ENCODE peak calls at places on chromosomes 2 and 18, in eight cellular contexts. One of them, this sample, is unnamed.

GRCh38 chr2:39593439-39594393 is 72.0 kb upstream of the TMEM178A start:
- DNase-seq in breast epithelium: no peak
- DNase-seq in gastrocnemius medialis: peak; percentile 20
- DNase-seq in SJCRH30: peak; percentile 59
- DNase-seq in tibial nerve: peak; percentile 8
- DNase-seq in BJ: peak; percentile 28
- DNase-seq in aorta: peak; percentile 60
- DNase-seq in fibroblast of lung: peak; percentile 86
- DNase-seq in this sample: peak; percentile 21

GRCh38 chr18:73684651-73685050 is 463.0 kb downstream of the FBXO15 start:
- DNase-seq in breast epithelium: no peak
- DNase-seq in gastrocnemius medialis: no peak
- DNase-seq in SJCRH30: no peak
- DNase-seq in tibial nerve: no peak
- DNase-seq in BJ: no peak
- DNase-seq in aorta: no peak
- DNase-seq in fibroblast of lung: no peak
- DNase-seq in this sample: no peak

GRCh38 chr2:64165696-64166095 is 21.5 kb upstream of the PELI1 start:
- DNase-seq in breast epithelium: no peak
- DNase-seq in gastrocnemius medialis: no peak
- DNase-seq in SJCRH30: no peak
- DNase-seq in tibial nerve: no peak
- DNase-seq in BJ: no peak
- DNase-seq in aorta: no peak
- DNase-seq in fibroblast of lung: peak; percentile 76
- DNase-seq in this sample: no peak

GRCh38 chr18:54752185-54752584 is 76.1 kb upstream of the RAB27B start:
- DNase-seq in breast epithelium: no peak
- DNase-seq in gastrocnemius medialis: no peak
- DNase-seq in SJCRH30: no peak
- DNase-seq in tibial nerve: no peak
- DNase-seq in BJ: no peak
- DNase-seq in aorta: no peak
- DNase-seq in fibroblast of lung: no peak
- DNase-seq in this sample: no peak

GRCh38 chr18:63285332-63285731 is 34.2 kb downstream of the BCL2 start:
- DNase-seq in breast epithelium: no peak
- DNase-seq in gastrocnemius medialis: no peak
- DNase-seq in SJCRH30: no peak
- DNase-seq in tibial nerve: no peak
- DNase-seq in BJ: no peak
- DNase-seq in aorta: no peak
- DNase-seq in fibroblast of lung: no peak
- DNase-seq in this sample: no peak

GRCh38 chr2:224405841-224406370 is 4.0 kb upstream of the FAM124B start:
- DNase-seq in breast epithelium: no peak
- DNase-seq in gastrocnemius medialis: no peak
- DNase-seq in SJCRH30: no peak
- DNase-seq in tibial nerve: no peak
- DNase-seq in BJ: no peak
- DNase-seq in aorta: no peak
- DNase-seq in fibroblast of lung: no peak
- DNase-seq in this sample: no peak

GRCh38 chr2:6384341-6384740 is 481.4 kb downstream of the CMPK2 start:
- DNase-seq in breast epithelium: no peak
- DNase-seq in gastrocnemius medialis: no peak
- DNase-seq in SJCRH30: no peak
- DNase-seq in tibial nerve: no peak
- DNase-seq in BJ: no peak
- DNase-seq in aorta: no peak
- DNase-seq in fibroblast of lung: no peak
- DNase-seq in this sample: no peak

GRCh38 chr2:198314559-198315153 is 510.3 kb downstream of the PLCL1 start:
- DNase-seq in breast epithelium: no peak
- DNase-seq in gastrocnemius medialis: no peak
- DNase-seq in SJCRH30: no peak
- DNase-seq in tibial nerve: peak; percentile 12
- DNase-seq in BJ: no peak
- DNase-seq in aorta: no peak
- DNase-seq in fibroblast of lung: peak; percentile 81
- DNase-seq in this sample: no peak

GRCh38 chr2:190546734-190547133 is 12.2 kb upstream of the NEMP2 start:
- DNase-seq in breast epithelium: no peak
- DNase-seq in gastrocnemius medialis: no peak
- DNase-seq in SJCRH30: no peak
- DNase-seq in tibial nerve: no peak
- DNase-seq in BJ: no peak
- DNase-seq in aorta: no peak
- DNase-seq in fibroblast of lung: no peak
- DNase-seq in this sample: no peak

GRCh38 chr18:23798824-23799223 is 109.6 kb downstream of the LAMA3 start:
- DNase-seq in breast epithelium: no peak
- DNase-seq in gastrocnemius medialis: no peak
- DNase-seq in SJCRH30: no peak
- DNase-seq in tibial nerve: no peak
- DNase-seq in BJ: no peak
- DNase-seq in aorta: no peak
- DNase-seq in fibroblast of lung: no peak
- DNase-seq in this sample: no peak

GRCh38 chr2:85307527-85307897 is 20.3 kb downstream of the TGOLN2 start:
- DNase-seq in breast epithelium: no peak
- DNase-seq in gastrocnemius medialis: no peak
- DNase-seq in SJCRH30: no peak
- DNase-seq in tibial nerve: no peak
- DNase-seq in BJ: no peak
- DNase-seq in aorta: no peak
- DNase-seq in fibroblast of lung: no peak
- DNase-seq in this sample: no peak

GRCh38 chr2:225660262-225661091 is 261.0 kb downstream of the NYAP2 start:
- DNase-seq in breast epithelium: peak; percentile 74
- DNase-seq in gastrocnemius medialis: no peak
- DNase-seq in SJCRH30: peak; percentile 76
- DNase-seq in tibial nerve: peak; percentile 84
- DNase-seq in BJ: no peak
- DNase-seq in aorta: peak; percentile 80
- DNase-seq in fibroblast of lung: peak; percentile 71
- DNase-seq in this sample: peak; percentile 67

GRCh38 chr18:47863041-47863440 is 67.4 kb downstream of the SMAD2 start:
- DNase-seq in breast epithelium: no peak
- DNase-seq in gastrocnemius medialis: peak; percentile 43
- DNase-seq in SJCRH30: no peak
- DNase-seq in tibial nerve: no peak
- DNase-seq in BJ: no peak
- DNase-seq in aorta: no peak
- DNase-seq in fibroblast of lung: no peak
- DNase-seq in this sample: no peak

GRCh38 chr18:47858607-47859006 is 71.9 kb downstream of the SMAD2 start:
- DNase-seq in breast epithelium: no peak
- DNase-seq in gastrocnemius medialis: no peak
- DNase-seq in SJCRH30: no peak
- DNase-seq in tibial nerve: no peak
- DNase-seq in BJ: no peak
- DNase-seq in aorta: no peak
- DNase-seq in fibroblast of lung: no peak
- DNase-seq in this sample: no peak
- H3K36me3 ChIP-seq in breast epithelium: peaks cover 4% of the 10 kb centered on the region
- H3K36me3 ChIP-seq in gastrocnemius medialis: peaks cover 17% of the 10 kb centered on the region
- H3K36me3 ChIP-seq in SJCRH30: peaks cover 18% of the 10 kb centered on the region
- H3K36me3 ChIP-seq in tibial nerve: peaks cover 85% of the 10 kb centered on the region
- H3K36me3 ChIP-seq in BJ: peaks cover 1% of the 10 kb centered on the region
- H3K36me3 ChIP-seq in aorta: peaks cover 1% of the 10 kb centered on the region
- H3K36me3 ChIP-seq in fibroblast of lung: no peaks in the 10 kb centered on the region
- H3K36me3 ChIP-seq in this sample: peaks cover 64% of the 10 kb centered on the region

GRCh38 chr2:36512705-36513104 is 85.3 kb downstream of the FEZ2 start:
- DNase-seq in breast epithelium: no peak
- DNase-seq in gastrocnemius medialis: no peak
- DNase-seq in SJCRH30: no peak
- DNase-seq in tibial nerve: no peak
- DNase-seq in BJ: no peak
- DNase-seq in aorta: no peak
- DNase-seq in fibroblast of lung: no peak
- DNase-seq in this sample: no peak

GRCh38 chr2:36509077-36509476 is 88.9 kb downstream of the FEZ2 start:
- DNase-seq in breast epithelium: no peak
- DNase-seq in gastrocnemius medialis: no peak
- DNase-seq in SJCRH30: no peak
- DNase-seq in tibial nerve: no peak
- DNase-seq in BJ: no peak
- DNase-seq in aorta: no peak
- DNase-seq in fibroblast of lung: no peak
- DNase-seq in this sample: no peak

GRCh38 chr2:36513661-36514060 is 84.3 kb downstream of the FEZ2 start:
- DNase-seq in breast epithelium: no peak
- DNase-seq in gastrocnemius medialis: no peak
- DNase-seq in SJCRH30: no peak
- DNase-seq in tibial nerve: no peak
- DNase-seq in BJ: no peak
- DNase-seq in aorta: no peak
- DNase-seq in fibroblast of lung: no peak
- DNase-seq in this sample: no peak

GRCh38 chr2:36515538-36515937 is 82.4 kb downstream of the FEZ2 start:
- DNase-seq in breast epithelium: no peak
- DNase-seq in gastrocnemius medialis: no peak
- DNase-seq in SJCRH30: no peak
- DNase-seq in tibial nerve: no peak
- DNase-seq in BJ: no peak
- DNase-seq in aorta: no peak
- DNase-seq in fibroblast of lung: no peak
- DNase-seq in this sample: no peak

GRCh38 chr2:36511858-36512630 is 85.9 kb downstream of the FEZ2 start:
- DNase-seq in breast epithelium: no peak
- DNase-seq in gastrocnemius medialis: no peak
- DNase-seq in SJCRH30: no peak
- DNase-seq in tibial nerve: no peak
- DNase-seq in BJ: no peak
- DNase-seq in aorta: no peak
- DNase-seq in fibroblast of lung: no peak
- DNase-seq in this sample: no peak
- H3K36me3 ChIP-seq in breast epithelium: peaks cover 9% of the 10 kb centered on the region
- H3K36me3 ChIP-seq in gastrocnemius medialis: peaks cover 66% of the 10 kb centered on the region
- H3K36me3 ChIP-seq in SJCRH30: peaks cover 10% of the 10 kb centered on the region
- H3K36me3 ChIP-seq in tibial nerve: peaks cover 66% of the 10 kb centered on the region
- H3K36me3 ChIP-seq in BJ: peaks cover 17% of the 10 kb centered on the region
- H3K36me3 ChIP-seq in aorta: peaks cover 13% of the 10 kb centered on the region
- H3K36me3 ChIP-seq in fibroblast of lung: peaks cover 22% of the 10 kb centered on the region
- H3K36me3 ChIP-seq in this sample: no peaks in the 10 kb centered on the region

GRCh38 chr18:79695269-79695668 is 15.7 kb downstream of the CTDP1 start:
- DNase-seq in breast epithelium: no peak
- DNase-seq in gastrocnemius medialis: no peak
- DNase-seq in SJCRH30: no peak
- DNase-seq in tibial nerve: no peak
- DNase-seq in BJ: no peak
- DNase-seq in aorta: peak; percentile 19
- DNase-seq in fibroblast of lung: peak; percentile 18
- DNase-seq in this sample: no peak
- H3K36me3 ChIP-seq in breast epithelium: peaks cover 6% of the 10 kb centered on the region
- H3K36me3 ChIP-seq in gastrocnemius medialis: peaks cover 40% of the 10 kb centered on the region
- H3K36me3 ChIP-seq in SJCRH30: no peaks in the 10 kb centered on the region
- H3K36me3 ChIP-seq in tibial nerve: peaks cover 54% of the 10 kb centered on the region
- H3K36me3 ChIP-seq in BJ: peaks cover 19% of the 10 kb centered on the region
- H3K36me3 ChIP-seq in aorta: peaks cover 12% of the 10 kb centered on the region
- H3K36me3 ChIP-seq in fibroblast of lung: peaks cover 11% of the 10 kb centered on the region
- H3K36me3 ChIP-seq in this sample: peaks cover 49% of the 10 kb centered on the region

DNA sequence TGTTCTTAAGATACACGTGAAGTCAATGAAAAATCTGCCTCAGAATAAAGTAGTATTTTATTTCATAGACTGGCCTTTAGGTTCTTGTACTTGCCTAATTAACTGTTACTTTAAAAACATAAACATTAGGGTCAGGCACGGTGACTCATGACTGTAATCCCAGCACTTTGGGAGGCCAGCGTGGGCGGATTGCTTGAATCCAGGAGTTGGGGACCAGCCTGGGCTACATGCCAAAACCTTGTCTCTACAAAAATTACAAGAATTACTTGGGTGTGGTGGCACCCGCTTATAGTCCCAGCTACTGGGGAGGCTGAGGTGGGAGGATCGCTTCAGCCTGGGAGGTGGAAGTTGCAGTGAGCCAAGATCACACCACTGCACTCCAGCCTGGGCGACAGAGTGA is 16.0 kb upstream of the SNORC start:
- DNase-seq in breast epithelium: no peak
- DNase-seq in gastrocnemius medialis: no peak
- DNase-seq in SJCRH30: peak; percentile 77
- DNase-seq in tibial nerve: no peak
- DNase-seq in BJ: peak; percentile 58
- DNase-seq in aorta: no peak
- DNase-seq in fibroblast of lung: peak; percentile 89
- DNase-seq in this sample: no peak
- H3K36me3 ChIP-seq in breast epithelium: peaks cover 7% of the 10 kb centered on the region
- H3K36me3 ChIP-seq in gastrocnemius medialis: peaks cover 50% of the 10 kb centered on the region
- H3K36me3 ChIP-seq in SJCRH30: peaks cover 55% of the 10 kb centered on the region
- H3K36me3 ChIP-seq in tibial nerve: peaks cover 72% of the 10 kb centered on the region
- H3K36me3 ChIP-seq in BJ: peaks cover 14% of the 10 kb centered on the region
- H3K36me3 ChIP-seq in aorta: peaks cover 15% of the 10 kb centered on the region
- H3K36me3 ChIP-seq in fibroblast of lung: peaks cover 4% of the 10 kb centered on the region
- H3K36me3 ChIP-seq in this sample: peaks cover 69% of the 10 kb centered on the region

GRCh38 chr2:178756343-178756742 is 50.9 kb downstream of the TTN start:
- DNase-seq in breast epithelium: no peak
- DNase-seq in gastrocnemius medialis: no peak
- DNase-seq in SJCRH30: no peak
- DNase-seq in tibial nerve: no peak
- DNase-seq in BJ: no peak
- DNase-seq in aorta: no peak
- DNase-seq in fibroblast of lung: no peak
- DNase-seq in this sample: no peak
- H3K36me3 ChIP-seq in breast epithelium: no peaks in the 10 kb centered on the region
- H3K36me3 ChIP-seq in gastrocnemius medialis: peaks cover 99% of the 10 kb centered on the region
- H3K36me3 ChIP-seq in SJCRH30: peaks cover 26% of the 10 kb centered on the region
- H3K36me3 ChIP-seq in tibial nerve: no peaks in the 10 kb centered on the region
- H3K36me3 ChIP-seq in BJ: no peaks in the 10 kb centered on the region
- H3K36me3 ChIP-seq in aorta: no peaks in the 10 kb centered on the region
- H3K36me3 ChIP-seq in fibroblast of lung: no peaks in the 10 kb centered on the region
- H3K36me3 ChIP-seq in this sample: peaks cover 8% of the 10 kb centered on the region

GRCh38 chr18:42159146-42159545 is 204.1 kb downstream of the PIK3C3 start:
- DNase-seq in breast epithelium: no peak
- DNase-seq in gastrocnemius medialis: no peak
- DNase-seq in SJCRH30: no peak
- DNase-seq in tibial nerve: no peak
- DNase-seq in BJ: no peak
- DNase-seq in aorta: no peak
- DNase-seq in fibroblast of lung: no peak
- DNase-seq in this sample: no peak

GRCh38 chr18:42164556-42164955 is 209.5 kb downstream of the PIK3C3 start:
- DNase-seq in breast epithelium: no peak
- DNase-seq in gastrocnemius medialis: no peak
- DNase-seq in SJCRH30: no peak
- DNase-seq in tibial nerve: no peak
- DNase-seq in BJ: no peak
- DNase-seq in aorta: no peak
- DNase-seq in fibroblast of lung: no peak
- DNase-seq in this sample: no peak

GRCh38 chr18:42168487-42168886 is 213.5 kb downstream of the PIK3C3 start:
- DNase-seq in breast epithelium: no peak
- DNase-seq in gastrocnemius medialis: no peak
- DNase-seq in SJCRH30: no peak
- DNase-seq in tibial nerve: no peak
- DNase-seq in BJ: no peak
- DNase-seq in aorta: no peak
- DNase-seq in fibroblast of lung: no peak
- DNase-seq in this sample: no peak

GRCh38 chr18:42157878-42158277 is 202.8 kb downstream of the PIK3C3 start:
- DNase-seq in breast epithelium: no peak
- DNase-seq in gastrocnemius medialis: no peak
- DNase-seq in SJCRH30: peak; percentile 6
- DNase-seq in tibial nerve: no peak
- DNase-seq in BJ: no peak
- DNase-seq in aorta: no peak
- DNase-seq in fibroblast of lung: no peak
- DNase-seq in this sample: peak; percentile 94

GRCh38 chr18:42163316-42163715 is 208.3 kb downstream of the PIK3C3 start:
- DNase-seq in breast epithelium: no peak
- DNase-seq in gastrocnemius medialis: no peak
- DNase-seq in SJCRH30: peak; percentile 22
- DNase-seq in tibial nerve: no peak
- DNase-seq in BJ: no peak
- DNase-seq in aorta: no peak
- DNase-seq in fibroblast of lung: no peak
- DNase-seq in this sample: no peak
- H3K36me3 ChIP-seq in breast epithelium: no peaks in the 10 kb centered on the region
- H3K36me3 ChIP-seq in gastrocnemius medialis: no peaks in the 10 kb centered on the region
- H3K36me3 ChIP-seq in SJCRH30: no peaks in the 10 kb centered on the region
- H3K36me3 ChIP-seq in tibial nerve: no peaks in the 10 kb centered on the region
- H3K36me3 ChIP-seq in BJ: no peaks in the 10 kb centered on the region
- H3K36me3 ChIP-seq in aorta: no peaks in the 10 kb centered on the region
- H3K36me3 ChIP-seq in fibroblast of lung: no peaks in the 10 kb centered on the region
- H3K36me3 ChIP-seq in this sample: peaks cover 45% of the 10 kb centered on the region

This sample was measured in WERI-Rb-1.